ENCODE peak calls at places on chromosome 13, in nine cellular contexts. E, N, T, O, C, Z, R, X and M are unnamed samples.

GRCh38 chr13:110258876-110259631 is 47.9 kb downstream of the COL4A1 start:
- DNase-seq in E (no peak), N (peak; percentile 53), T (peak; percentile 4), O (no peak), C (no peak), Z (no peak), R (no peak), X (no peak), M (no peak)

GRCh38 chr13:29878101-29878500 is 27.7 kb upstream of the UBL3 start:
- DNase-seq in E (no peak), N (no peak), T (no peak), O (no peak), C (no peak), Z (no peak), R (no peak), X (no peak), M (no peak)

GRCh38 chr13:111903143-111903542 is 163.8 kb upstream of the SOX1 start:
- DNase-seq in E (no peak), N (no peak), T (no peak), O (no peak), C (no peak), Z (no peak), R (no peak), X (no peak), M (no peak)

GRCh38 chr13:94534171-94534570 is 54.7 kb upstream of the DCT start:
- DNase-seq in E (no peak), N (peak; percentile 33), T (no peak), O (no peak), C (no peak), Z (no peak), R (no peak), X (no peak), M (no peak)

GRCh38 chr13:26895081-26895807 is 134.7 kb upstream of the GPR12 start:
- DNase-seq in E (peak; percentile 56), N (no peak), T (no peak), O (no peak), C (no peak), Z (no peak), R (no peak), X (no peak), M (no peak)

GRCh38 chr13:72696590-72696989 is 30.8 kb downstream of the MZT1 start:
- DNase-seq in E (no peak), N (peak; percentile 31), T (peak; percentile 46), O (no peak), C (no peak), Z (no peak), R (peak; percentile 1), X (no peak), M (peak; percentile 11)

GRCh38 chr13:73088332-73088935 is 29.6 kb downstream of the KLF5 start:
- DNase-seq in E (no peak), N (no peak), T (no peak), O (no peak), C (no peak), Z (no peak), R (no peak), X (no peak), M (no peak)

GRCh38 chr13:57829496-57829895 is 198.0 kb downstream of the PCDH17 start:
- DNase-seq in E (no peak), N (no peak), T (no peak), O (no peak), C (no peak), Z (no peak), R (no peak), X (no peak), M (no peak)

GRCh38 chr13:68897331-68897730 is 1210.3 kb upstream of the ATXN8OS start:
- DNase-seq in E (peak; percentile 44), N (no peak), T (no peak), O (no peak), C (no peak), Z (no peak), R (no peak), X (no peak), M (no peak)

GRCh38 chr13:47326061-47326460 is 429.2 kb upstream of the HTR2A start:
- DNase-seq in E (no peak), N (peak; percentile 63), T (no peak), O (no peak), C (no peak), Z (no peak), R (no peak), X (no peak), M (no peak)

GRCh38 chr13:44298314-44298713 is 75.3 kb upstream of the SERP2 start:
- DNase-seq in E (no peak), N (peak; percentile 9), T (peak; percentile 84), O (no peak), C (no peak), Z (no peak), R (no peak), X (no peak), M (no peak)

GRCh38 chr13:66443926-66444325 is 786.2 kb downstream of the PCDH9 start:
- DNase-seq in E (no peak), N (no peak), T (no peak), O (no peak), C (no peak), Z (no peak), R (no peak), X (no peak), M (no peak)

GRCh38 chr13:20717581-20718542 is 14.4 kb downstream of the IL17D start:
- DNase-seq in E (no peak), N (no peak), T (no peak), O (no peak), C (no peak), Z (no peak), R (no peak), X (no peak), M (no peak)

GRCh38 chr13:76884571-76885202 is 1.5 kb downstream of the KCTD12 start:
- DNase-seq in E (no peak), N (peak; percentile 69), T (peak; percentile 16), O (no peak), C (no peak), Z (no peak), R (no peak), X (peak; percentile 29), M (peak; percentile 18)

GRCh38 chr13:50599046-50599445 is 244.4 kb downstream of the DLEU7 start:
- DNase-seq in E (no peak), N (no peak), T (no peak), O (peak; percentile 64), C (no peak), Z (no peak), R (no peak), X (no peak), M (no peak)

GRCh38 chr13:108915634-108916497 is 286.5 kb downstream of the MYO16 start:
- DNase-seq in E (peak; percentile 62), N (peak; percentile 72), T (peak; percentile 86), O (no peak), C (peak; percentile 92), Z (no peak), R (peak; percentile 91), X (peak; percentile 94), M (no peak)

GRCh38 chr13:27709779-27710178 is 82.5 kb upstream of the GSX1 start:
- DNase-seq in E (no peak), N (no peak), T (no peak), O (no peak), C (no peak), Z (no peak), R (no peak), X (no peak), M (no peak)

GRCh38 chr13:26988059-26988769 is 183.4 kb downstream of the USP12 start:
- DNase-seq in E (no peak), N (no peak), T (no peak), O (no peak), C (no peak), Z (no peak), R (no peak), X (no peak), M (no peak)

GRCh38 chr13:59356607-59357006 is 807.1 kb downstream of the DIAPH3 start:
- DNase-seq in E (no peak), N (peak; percentile 1), T (no peak), O (no peak), C (no peak), Z (no peak), R (no peak), X (peak; percentile 58), M (no peak)

GRCh38 chr13:78024996-78025395 is 106.4 kb upstream of the EDNRB start:
- DNase-seq in E (no peak), N (no peak), T (no peak), O (no peak), C (no peak), Z (no peak), R (no peak), X (no peak), M (no peak)

GRCh38 chr13:95788100-95788463 is 111.1 kb downstream of the DNAJC3 start:
- DNase-seq in E (no peak), N (no peak), T (no peak), O (no peak), C (no peak), Z (no peak), R (no peak), X (no peak), M (no peak)
- H3K4me1 ChIP-seq in E (no peaks in the 10 kb centered on the region), N (peaks cover 14% of the 10 kb centered on the region), T (peaks cover 17% of the 10 kb centered on the region), O (no peaks in the 10 kb centered on the region), C (peaks cover 14% of the 10 kb centered on the region), Z (no peaks in the 10 kb centered on the region), R (peaks cover 11% of the 10 kb centered on the region), X (peaks cover 5% of the 10 kb centered on the region), M (peaks cover 6% of the 10 kb centered on the region)

GRCh38 chr13:34085199-34085598 is 267.2 kb downstream of the RFC3 start:
- DNase-seq in E (no peak), N (no peak), T (no peak), O (no peak), C (no peak), Z (no peak), R (no peak), X (no peak), M (no peak)
- TF ChIP-seq EZH2phosphoT487 in E (no peak), N (no peak), T (no peak), O (no peak), C (no peak), Z (no peak), R (no peak), X (no peak), M (no peak)

GRCh38 chr13:97317933-97318332 is 95.8 kb downstream of the MBNL2 start:
- DNase-seq in E (no peak), N (no peak), T (no peak), O (no peak), C (no peak), Z (no peak), R (no peak), X (no peak), M (no peak)
- H3K4me1 ChIP-seq in E (no peaks in the 10 kb centered on the region), N (peaks cover 3% of the 10 kb centered on the region), T (no peaks in the 10 kb centered on the region), O (no peaks in the 10 kb centered on the region), C (no peaks in the 10 kb centered on the region), Z (no peaks in the 10 kb centered on the region), R (peaks cover 6% of the 10 kb centered on the region), X (no peaks in the 10 kb centered on the region), M (peaks cover 46% of the 10 kb centered on the region)

DNA sequence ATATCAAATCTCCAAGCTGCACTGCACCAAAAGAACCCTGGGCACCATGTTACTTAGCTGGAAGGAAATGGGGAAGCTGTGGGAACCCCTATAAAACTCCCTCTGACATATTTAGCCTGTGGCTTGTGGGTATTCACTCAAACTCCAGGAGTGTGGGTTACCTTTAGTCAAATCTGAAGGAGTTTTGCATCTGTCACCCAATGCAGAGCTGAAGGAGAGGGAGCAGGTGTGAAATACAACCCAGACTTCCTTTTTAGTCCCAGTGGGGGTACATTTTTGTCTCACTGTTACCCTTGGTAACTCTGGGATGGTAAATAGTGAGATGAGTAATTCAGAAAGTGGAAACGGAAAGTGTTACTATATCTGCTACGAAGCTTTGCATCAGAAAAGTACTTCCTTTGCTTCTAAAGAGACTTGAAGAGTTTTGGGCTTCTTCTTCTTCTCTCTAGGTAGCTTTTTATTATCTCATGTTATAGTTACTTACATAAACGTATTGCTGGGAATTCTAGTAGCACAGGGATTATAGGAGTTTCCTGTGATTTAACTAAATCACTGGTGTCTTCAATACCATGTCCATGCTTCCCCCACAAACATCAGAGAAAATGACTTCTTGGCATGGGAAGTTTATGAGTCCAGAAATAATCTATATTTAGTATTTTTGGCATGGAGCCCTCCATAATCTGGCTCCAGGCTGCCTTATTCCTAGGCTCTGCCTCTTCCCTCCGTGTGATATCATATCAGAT is 105.9 kb downstream of the AKAP11 start:
- DNase-seq in E (no peak), N (no peak), T (no peak), O (peak; percentile 73), C (peak; percentile 72), Z (no peak), R (no peak), X (no peak), M (no peak)
- TF ChIP-seq EZH2phosphoT487 in E (no peak), N (no peak), T (no peak), O (no peak), C (no peak), Z (no peak), R (no peak), X (no peak), M (no peak)